ENCODE peak calls at places on chromosomes 4 and X, in nine cellular contexts. One of them, this sample, is unnamed.

GRCh38 chr4:20528508-20528907 is 171.8 kb upstream of the PACRGL start:
- DNase-seq in CD8-positive, alpha-beta memory T cell: no peak
- DNase-seq in Ammon's horn: no peak
- DNase-seq in endothelial cell: no peak
- DNase-seq in stimulated activated CD4-positive, alpha-beta T cell treated with anti-CD3 and anti-CD28 coated beads, Interleukin-12 subunit alpha, Interleukin-12 subunit beta, amount 100 ng/mL, for 24 hours: no peak
- DNase-seq in M059J: peak
- DNase-seq in iPS DF 6.9: no peak
- DNase-seq in activated CD4-positive, alpha-beta T cell treated with anti-CD3 and anti-CD28 coated beads for 48 hours: no peak
- DNase-seq in HCT116: no peak
- DNase-seq in this sample: no peak

GRCh38 chrX:53595266-53595810 is 91.2 kb downstream of the HUWE1 start:
- DNase-seq in Ammon's horn: no peak
- DNase-seq in iPS DF 6.9: no peak
- DNase-seq in CD8-positive, alpha-beta memory T cell: no peak
- DNase-seq in endothelial cell: no peak
- DNase-seq in activated CD4-positive, alpha-beta T cell treated with anti-CD3 and anti-CD28 coated beads for 48 hours: no peak
- DNase-seq in M059J: no peak
- DNase-seq in stimulated activated CD4-positive, alpha-beta T cell treated with anti-CD3 and anti-CD28 coated beads, Interleukin-12 subunit alpha, Interleukin-12 subunit beta, amount 100 ng/mL, for 24 hours: no peak
- DNase-seq in HCT116: no peak
- DNase-seq in this sample: no peak

GRCh38 chr4:172149329-172149728 is 336.1 kb downstream of the GALNTL6 start:
- DNase-seq in iPS DF 6.9: no peak
- DNase-seq in HCT116: no peak
- DNase-seq in endothelial cell: no peak
- DNase-seq in CD8-positive, alpha-beta memory T cell: no peak
- DNase-seq in stimulated activated CD4-positive, alpha-beta T cell treated with anti-CD3 and anti-CD28 coated beads, Interleukin-12 subunit alpha, Interleukin-12 subunit beta, amount 100 ng/mL, for 24 hours: no peak
- DNase-seq in activated CD4-positive, alpha-beta T cell treated with anti-CD3 and anti-CD28 coated beads for 48 hours: no peak
- DNase-seq in M059J: no peak
- DNase-seq in Ammon's horn: no peak
- DNase-seq in this sample: no peak

GRCh38 chrX:72097081-72097480 is 34.6 kb downstream of the RTL5 start:
- DNase-seq in HCT116: no peak
- DNase-seq in CD8-positive, alpha-beta memory T cell: no peak
- DNase-seq in stimulated activated CD4-positive, alpha-beta T cell treated with anti-CD3 and anti-CD28 coated beads, Interleukin-12 subunit alpha, Interleukin-12 subunit beta, amount 100 ng/mL, for 24 hours: no peak
- DNase-seq in activated CD4-positive, alpha-beta T cell treated with anti-CD3 and anti-CD28 coated beads for 48 hours: no peak
- DNase-seq in M059J: no peak
- DNase-seq in iPS DF 6.9: no peak
- DNase-seq in Ammon's horn: no peak
- DNase-seq in endothelial cell: no peak
- DNase-seq in this sample: no peak

GRCh38 chrX:38879631-38880220 is 78.5 kb downstream of the MID1IP1 start:
- DNase-seq in CD8-positive, alpha-beta memory T cell: no peak
- DNase-seq in endothelial cell: no peak
- DNase-seq in iPS DF 6.9: no peak
- DNase-seq in M059J: no peak
- DNase-seq in Ammon's horn: no peak
- DNase-seq in stimulated activated CD4-positive, alpha-beta T cell treated with anti-CD3 and anti-CD28 coated beads, Interleukin-12 subunit alpha, Interleukin-12 subunit beta, amount 100 ng/mL, for 24 hours: no peak
- DNase-seq in activated CD4-positive, alpha-beta T cell treated with anti-CD3 and anti-CD28 coated beads for 48 hours: no peak
- DNase-seq in HCT116: no peak
- DNase-seq in this sample: no peak

GRCh38 chr4:114615435-114615834 is 16.8 kb downstream of the UGT8 start:
- DNase-seq in M059J: no peak
- DNase-seq in endothelial cell: no peak
- DNase-seq in activated CD4-positive, alpha-beta T cell treated with anti-CD3 and anti-CD28 coated beads for 48 hours: no peak
- DNase-seq in HCT116: no peak
- DNase-seq in iPS DF 6.9: no peak
- DNase-seq in Ammon's horn: no peak
- DNase-seq in stimulated activated CD4-positive, alpha-beta T cell treated with anti-CD3 and anti-CD28 coated beads, Interleukin-12 subunit alpha, Interleukin-12 subunit beta, amount 100 ng/mL, for 24 hours: no peak
- DNase-seq in CD8-positive, alpha-beta memory T cell: no peak
- DNase-seq in this sample: no peak

GRCh38 chr4:121677524-121677923 is 19.3 kb downstream of the ANXA5 start:
- DNase-seq in stimulated activated CD4-positive, alpha-beta T cell treated with anti-CD3 and anti-CD28 coated beads, Interleukin-12 subunit alpha, Interleukin-12 subunit beta, amount 100 ng/mL, for 24 hours: no peak
- DNase-seq in iPS DF 6.9: no peak
- DNase-seq in Ammon's horn: no peak
- DNase-seq in CD8-positive, alpha-beta memory T cell: no peak
- DNase-seq in activated CD4-positive, alpha-beta T cell treated with anti-CD3 and anti-CD28 coated beads for 48 hours: no peak
- DNase-seq in HCT116: no peak
- DNase-seq in endothelial cell: no peak
- DNase-seq in M059J: no peak
- DNase-seq in this sample: no peak

GRCh38 chrX:153498453-153498852 is 3.7 kb downstream of the BGN start:
- DNase-seq in stimulated activated CD4-positive, alpha-beta T cell treated with anti-CD3 and anti-CD28 coated beads, Interleukin-12 subunit alpha, Interleukin-12 subunit beta, amount 100 ng/mL, for 24 hours: no peak
- DNase-seq in M059J: no peak
- DNase-seq in activated CD4-positive, alpha-beta T cell treated with anti-CD3 and anti-CD28 coated beads for 48 hours: no peak
- DNase-seq in Ammon's horn: no peak
- DNase-seq in HCT116: no peak
- DNase-seq in iPS DF 6.9: no peak
- DNase-seq in endothelial cell: no peak
- DNase-seq in CD8-positive, alpha-beta memory T cell: no peak
- DNase-seq in this sample: no peak

GRCh38 chrX:115013705-115014104 is 3.7 kb downstream of the IL13RA2 start:
- DNase-seq in Ammon's horn: no peak
- DNase-seq in CD8-positive, alpha-beta memory T cell: no peak
- DNase-seq in M059J: no peak
- DNase-seq in HCT116: no peak
- DNase-seq in activated CD4-positive, alpha-beta T cell treated with anti-CD3 and anti-CD28 coated beads for 48 hours: no peak
- DNase-seq in endothelial cell: no peak
- DNase-seq in iPS DF 6.9: no peak
- DNase-seq in stimulated activated CD4-positive, alpha-beta T cell treated with anti-CD3 and anti-CD28 coated beads, Interleukin-12 subunit alpha, Interleukin-12 subunit beta, amount 100 ng/mL, for 24 hours: no peak
- DNase-seq in this sample: no peak

GRCh38 chrX:17030092-17030491 is 83.6 kb downstream of the REPS2 start:
- DNase-seq in CD8-positive, alpha-beta memory T cell: no peak
- DNase-seq in M059J: no peak
- DNase-seq in HCT116: no peak
- DNase-seq in stimulated activated CD4-positive, alpha-beta T cell treated with anti-CD3 and anti-CD28 coated beads, Interleukin-12 subunit alpha, Interleukin-12 subunit beta, amount 100 ng/mL, for 24 hours: no peak
- DNase-seq in endothelial cell: no peak
- DNase-seq in Ammon's horn: peak
- DNase-seq in activated CD4-positive, alpha-beta T cell treated with anti-CD3 and anti-CD28 coated beads for 48 hours: no peak
- DNase-seq in iPS DF 6.9: no peak
- DNase-seq in this sample: no peak

GRCh38 chr4:4995866-4996265 is 23.4 kb downstream of the CYTL1 start:
- DNase-seq in M059J: no peak
- DNase-seq in activated CD4-positive, alpha-beta T cell treated with anti-CD3 and anti-CD28 coated beads for 48 hours: no peak
- DNase-seq in stimulated activated CD4-positive, alpha-beta T cell treated with anti-CD3 and anti-CD28 coated beads, Interleukin-12 subunit alpha, Interleukin-12 subunit beta, amount 100 ng/mL, for 24 hours: no peak
- DNase-seq in endothelial cell: no peak
- DNase-seq in Ammon's horn: no peak
- DNase-seq in CD8-positive, alpha-beta memory T cell: no peak
- DNase-seq in HCT116: no peak
- DNase-seq in iPS DF 6.9: no peak
- DNase-seq in this sample: no peak

GRCh38 chr4:73251384-73251783 is 7.2 kb downstream of the ANKRD17 start:
- DNase-seq in activated CD4-positive, alpha-beta T cell treated with anti-CD3 and anti-CD28 coated beads for 48 hours: no peak
- DNase-seq in M059J: no peak
- DNase-seq in stimulated activated CD4-positive, alpha-beta T cell treated with anti-CD3 and anti-CD28 coated beads, Interleukin-12 subunit alpha, Interleukin-12 subunit beta, amount 100 ng/mL, for 24 hours: no peak
- DNase-seq in HCT116: no peak
- DNase-seq in CD8-positive, alpha-beta memory T cell: no peak
- DNase-seq in iPS DF 6.9: no peak
- DNase-seq in endothelial cell: no peak
- DNase-seq in Ammon's horn: no peak
- DNase-seq in this sample: no peak

GRCh38 chr4:115042496-115042895 is 70.9 kb downstream of the NDST4 start:
- DNase-seq in M059J: no peak
- DNase-seq in activated CD4-positive, alpha-beta T cell treated with anti-CD3 and anti-CD28 coated beads for 48 hours: no peak
- DNase-seq in HCT116: no peak
- DNase-seq in Ammon's horn: no peak
- DNase-seq in iPS DF 6.9: peak
- DNase-seq in endothelial cell: no peak
- DNase-seq in CD8-positive, alpha-beta memory T cell: no peak
- DNase-seq in stimulated activated CD4-positive, alpha-beta T cell treated with anti-CD3 and anti-CD28 coated beads, Interleukin-12 subunit alpha, Interleukin-12 subunit beta, amount 100 ng/mL, for 24 hours: no peak
- DNase-seq in this sample: peak

GRCh38 chr4:25002679-25003078 is 28.1 kb downstream of the LGI2 start:
- DNase-seq in HCT116: no peak
- DNase-seq in M059J: no peak
- DNase-seq in endothelial cell: no peak
- DNase-seq in stimulated activated CD4-positive, alpha-beta T cell treated with anti-CD3 and anti-CD28 coated beads, Interleukin-12 subunit alpha, Interleukin-12 subunit beta, amount 100 ng/mL, for 24 hours: no peak
- DNase-seq in CD8-positive, alpha-beta memory T cell: no peak
- DNase-seq in Ammon's horn: no peak
- DNase-seq in activated CD4-positive, alpha-beta T cell treated with anti-CD3 and anti-CD28 coated beads for 48 hours: no peak
- DNase-seq in iPS DF 6.9: no peak
- DNase-seq in this sample: no peak

GRCh38 chr4:174156239-174156826 is 127.1 kb downstream of the FBXO8 start:
- DNase-seq in M059J: peak
- DNase-seq in CD8-positive, alpha-beta memory T cell: no peak
- DNase-seq in iPS DF 6.9: no peak
- DNase-seq in activated CD4-positive, alpha-beta T cell treated with anti-CD3 and anti-CD28 coated beads for 48 hours: no peak
- DNase-seq in HCT116: peak
- DNase-seq in stimulated activated CD4-positive, alpha-beta T cell treated with anti-CD3 and anti-CD28 coated beads, Interleukin-12 subunit alpha, Interleukin-12 subunit beta, amount 100 ng/mL, for 24 hours: no peak
- DNase-seq in endothelial cell: no peak
- DNase-seq in Ammon's horn: peak
- DNase-seq in this sample: peak

GRCh38 chr4:15162046-15162445 is 159.8 kb downstream of the CPEB2 start:
- DNase-seq in HCT116: no peak
- DNase-seq in iPS DF 6.9: no peak
- DNase-seq in activated CD4-positive, alpha-beta T cell treated with anti-CD3 and anti-CD28 coated beads for 48 hours: no peak
- DNase-seq in M059J: no peak
- DNase-seq in endothelial cell: no peak
- DNase-seq in CD8-positive, alpha-beta memory T cell: no peak
- DNase-seq in stimulated activated CD4-positive, alpha-beta T cell treated with anti-CD3 and anti-CD28 coated beads, Interleukin-12 subunit alpha, Interleukin-12 subunit beta, amount 100 ng/mL, for 24 hours: no peak
- DNase-seq in Ammon's horn: no peak
- DNase-seq in this sample: no peak

GRCh38 chrX:46333550-46333949 is 211.7 kb downstream of the ZNF674 start:
- DNase-seq in CD8-positive, alpha-beta memory T cell: no peak
- DNase-seq in HCT116: no peak
- DNase-seq in M059J: peak
- DNase-seq in activated CD4-positive, alpha-beta T cell treated with anti-CD3 and anti-CD28 coated beads for 48 hours: no peak
- DNase-seq in iPS DF 6.9: no peak
- DNase-seq in stimulated activated CD4-positive, alpha-beta T cell treated with anti-CD3 and anti-CD28 coated beads, Interleukin-12 subunit alpha, Interleukin-12 subunit beta, amount 100 ng/mL, for 24 hours: no peak
- DNase-seq in endothelial cell: no peak
- DNase-seq in Ammon's horn: no peak
- DNase-seq in this sample: no peak

GRCh38 chrX:101764538-101764937 is 104.9 kb upstream of the ARMCX2 start:
- DNase-seq in activated CD4-positive, alpha-beta T cell treated with anti-CD3 and anti-CD28 coated beads for 48 hours: no peak
- DNase-seq in HCT116: no peak
- DNase-seq in stimulated activated CD4-positive, alpha-beta T cell treated with anti-CD3 and anti-CD28 coated beads, Interleukin-12 subunit alpha, Interleukin-12 subunit beta, amount 100 ng/mL, for 24 hours: no peak
- DNase-seq in iPS DF 6.9: no peak
- DNase-seq in endothelial cell: no peak
- DNase-seq in CD8-positive, alpha-beta memory T cell: no peak
- DNase-seq in M059J: peak
- DNase-seq in Ammon's horn: no peak
- DNase-seq in this sample: no peak

GRCh38 chr4:86376850-86377249 is 17.0 kb upstream of the MAPK10 start:
- DNase-seq in HCT116: no peak
- DNase-seq in stimulated activated CD4-positive, alpha-beta T cell treated with anti-CD3 and anti-CD28 coated beads, Interleukin-12 subunit alpha, Interleukin-12 subunit beta, amount 100 ng/mL, for 24 hours: no peak
- DNase-seq in endothelial cell: no peak
- DNase-seq in CD8-positive, alpha-beta memory T cell: no peak
- DNase-seq in iPS DF 6.9: no peak
- DNase-seq in M059J: peak
- DNase-seq in Ammon's horn: no peak
- DNase-seq in activated CD4-positive, alpha-beta T cell treated with anti-CD3 and anti-CD28 coated beads for 48 hours: no peak
- DNase-seq in this sample: no peak

GRCh38 chrX:135213200-135213844 is 38.5 kb upstream of the ETDA start:
- DNase-seq in stimulated activated CD4-positive, alpha-beta T cell treated with anti-CD3 and anti-CD28 coated beads, Interleukin-12 subunit alpha, Interleukin-12 subunit beta, amount 100 ng/mL, for 24 hours: peak
- DNase-seq in endothelial cell: no peak
- DNase-seq in M059J: no peak
- DNase-seq in CD8-positive, alpha-beta memory T cell: no peak
- DNase-seq in iPS DF 6.9: no peak
- DNase-seq in Ammon's horn: no peak
- DNase-seq in HCT116: no peak
- DNase-seq in activated CD4-positive, alpha-beta T cell treated with anti-CD3 and anti-CD28 coated beads for 48 hours: peak
- DNase-seq in this sample: no peak

GRCh38 chr4:38873290-38873949 is 5.8 kb downstream of the FAM114A1 start:
- DNase-seq in stimulated activated CD4-positive, alpha-beta T cell treated with anti-CD3 and anti-CD28 coated beads, Interleukin-12 subunit alpha, Interleukin-12 subunit beta, amount 100 ng/mL, for 24 hours: no peak
- DNase-seq in Ammon's horn: no peak
- DNase-seq in endothelial cell: no peak
- DNase-seq in M059J: no peak
- DNase-seq in CD8-positive, alpha-beta memory T cell: no peak
- DNase-seq in activated CD4-positive, alpha-beta T cell treated with anti-CD3 and anti-CD28 coated beads for 48 hours: no peak
- DNase-seq in HCT116: no peak
- DNase-seq in iPS DF 6.9: no peak
- DNase-seq in this sample: no peak

GRCh38 chrX:47618923-47619485 is 653 bp downstream of the SYN1 start:
- DNase-seq in stimulated activated CD4-positive, alpha-beta T cell treated with anti-CD3 and anti-CD28 coated beads, Interleukin-12 subunit alpha, Interleukin-12 subunit beta, amount 100 ng/mL, for 24 hours: no peak
- DNase-seq in endothelial cell: no peak
- DNase-seq in activated CD4-positive, alpha-beta T cell treated with anti-CD3 and anti-CD28 coated beads for 48 hours: no peak
- DNase-seq in iPS DF 6.9: no peak
- DNase-seq in Ammon's horn: no peak
- DNase-seq in CD8-positive, alpha-beta memory T cell: no peak
- DNase-seq in M059J: no peak
- DNase-seq in HCT116: no peak
- DNase-seq in this sample: no peak